ENCODE peak calls at places on chromosome 1, in ten cellular contexts. One of them, this sample, is unnamed.

GRCh38 chr1:222829868-222830267 is 15.0 kb downstream of the DISP1 start:
- DNase-seq in bronchial epithelial cell: no peak
- DNase-seq in WERI-Rb-1: no peak
- DNase-seq in mucosa of descending colon: no peak
- DNase-seq in heart left ventricle: no peak
- DNase-seq in astrocyte of the spinal cord: peak
- DNase-seq in fibroblast of pulmonary artery: peak
- DNase-seq in spleen: no peak
- DNase-seq in GM06990: no peak
- DNase-seq in NB4: no peak
- DNase-seq in this sample: peak

GRCh38 chr1:42752284-42752683 is 12.2 kb upstream of the CLDN19 start:
- DNase-seq in astrocyte of the spinal cord: no peak
- DNase-seq in WERI-Rb-1: no peak
- DNase-seq in NB4: no peak
- DNase-seq in mucosa of descending colon: no peak
- DNase-seq in spleen: no peak
- DNase-seq in fibroblast of pulmonary artery: no peak
- DNase-seq in GM06990: no peak
- DNase-seq in bronchial epithelial cell: no peak
- DNase-seq in heart left ventricle: no peak
- DNase-seq in this sample: no peak

GRCh38 chr1:55827350-55827749 is 612.2 kb upstream of the USP24 start:
- DNase-seq in astrocyte of the spinal cord: peak
- DNase-seq in heart left ventricle: no peak
- DNase-seq in spleen: no peak
- DNase-seq in GM06990: no peak
- DNase-seq in WERI-Rb-1: no peak
- DNase-seq in NB4: no peak
- DNase-seq in mucosa of descending colon: no peak
- DNase-seq in fibroblast of pulmonary artery: peak
- DNase-seq in bronchial epithelial cell: peak
- DNase-seq in this sample: peak

GRCh38 chr1:38991638-38992449 is 768 bp downstream of the AKIRIN1 start:
- DNase-seq in GM06990: peak
- DNase-seq in astrocyte of the spinal cord: no peak
- DNase-seq in spleen: peak
- DNase-seq in WERI-Rb-1: peak
- DNase-seq in fibroblast of pulmonary artery: peak
- DNase-seq in mucosa of descending colon: peak
- DNase-seq in heart left ventricle: peak
- DNase-seq in NB4: peak
- DNase-seq in bronchial epithelial cell: no peak
- DNase-seq in this sample: no peak

GRCh38 chr1:67524143-67525052 is 94.2 kb upstream of the SERBP1 start:
- DNase-seq in astrocyte of the spinal cord: no peak
- DNase-seq in bronchial epithelial cell: peak
- DNase-seq in NB4: no peak
- DNase-seq in mucosa of descending colon: no peak
- DNase-seq in fibroblast of pulmonary artery: no peak
- DNase-seq in GM06990: no peak
- DNase-seq in heart left ventricle: no peak
- DNase-seq in spleen: no peak
- DNase-seq in WERI-Rb-1: no peak
- DNase-seq in this sample: no peak

GRCh38 chr1:119081267-119081666 is 59.2 kb downstream of the WARS2 start:
- DNase-seq in heart left ventricle: no peak
- DNase-seq in spleen: no peak
- DNase-seq in fibroblast of pulmonary artery: peak
- DNase-seq in mucosa of descending colon: no peak
- DNase-seq in WERI-Rb-1: no peak
- DNase-seq in bronchial epithelial cell: no peak
- DNase-seq in astrocyte of the spinal cord: peak
- DNase-seq in NB4: no peak
- DNase-seq in GM06990: no peak
- DNase-seq in this sample: peak

GRCh38 chr1:180123463-180123936 is 31.2 kb upstream of the QSOX1 start:
- DNase-seq in heart left ventricle: no peak
- DNase-seq in astrocyte of the spinal cord: no peak
- DNase-seq in NB4: no peak
- DNase-seq in WERI-Rb-1: no peak
- DNase-seq in mucosa of descending colon: no peak
- DNase-seq in fibroblast of pulmonary artery: peak
- DNase-seq in spleen: no peak
- DNase-seq in bronchial epithelial cell: peak
- DNase-seq in GM06990: no peak
- DNase-seq in this sample: peak

GRCh38 chr1:197675475-197676324 is 99.6 kb downstream of the DENND1B start:
- DNase-seq in mucosa of descending colon: no peak
- DNase-seq in heart left ventricle: peak
- DNase-seq in spleen: no peak
- DNase-seq in bronchial epithelial cell: no peak
- DNase-seq in NB4: peak
- DNase-seq in WERI-Rb-1: peak
- DNase-seq in GM06990: no peak
- DNase-seq in astrocyte of the spinal cord: no peak
- DNase-seq in fibroblast of pulmonary artery: peak
- DNase-seq in this sample: peak

GRCh38 chr1:169305356-169305755 is 62.2 kb downstream of the NME7 start:
- DNase-seq in astrocyte of the spinal cord: no peak
- DNase-seq in GM06990: no peak
- DNase-seq in spleen: no peak
- DNase-seq in fibroblast of pulmonary artery: no peak
- DNase-seq in mucosa of descending colon: no peak
- DNase-seq in heart left ventricle: no peak
- DNase-seq in WERI-Rb-1: no peak
- DNase-seq in bronchial epithelial cell: no peak
- DNase-seq in NB4: no peak
- DNase-seq in this sample: no peak

GRCh38 chr1:27031235-27032118 is 18.8 kb upstream of the TENT5B start:
- DNase-seq in WERI-Rb-1: no peak
- DNase-seq in mucosa of descending colon: peak
- DNase-seq in astrocyte of the spinal cord: peak
- DNase-seq in heart left ventricle: peak
- DNase-seq in GM06990: no peak
- DNase-seq in fibroblast of pulmonary artery: peak
- DNase-seq in NB4: no peak
- DNase-seq in bronchial epithelial cell: peak
- DNase-seq in spleen: peak
- DNase-seq in this sample: peak

GRCh38 chr1:47507921-47508894 is 70.4 kb downstream of the FOXD2 start:
- DNase-seq in spleen: peak
- DNase-seq in heart left ventricle: peak
- DNase-seq in NB4: peak
- DNase-seq in WERI-Rb-1: peak
- DNase-seq in mucosa of descending colon: peak
- DNase-seq in fibroblast of pulmonary artery: no peak
- DNase-seq in bronchial epithelial cell: no peak
- DNase-seq in astrocyte of the spinal cord: no peak
- DNase-seq in GM06990: no peak
- DNase-seq in this sample: no peak

GRCh38 chr1:180213401-180214177 is 16.5 kb upstream of the LHX4 start:
- DNase-seq in NB4: no peak
- DNase-seq in astrocyte of the spinal cord: no peak
- DNase-seq in mucosa of descending colon: no peak
- DNase-seq in fibroblast of pulmonary artery: no peak
- DNase-seq in WERI-Rb-1: peak
- DNase-seq in spleen: peak
- DNase-seq in GM06990: peak
- DNase-seq in bronchial epithelial cell: no peak
- DNase-seq in heart left ventricle: no peak
- DNase-seq in this sample: peak

GRCh38 chr1:110433803-110434202 is 17.1 kb upstream of the PROK1 start:
- DNase-seq in mucosa of descending colon: no peak
- DNase-seq in spleen: no peak
- DNase-seq in heart left ventricle: peak
- DNase-seq in astrocyte of the spinal cord: peak
- DNase-seq in GM06990: no peak
- DNase-seq in WERI-Rb-1: peak
- DNase-seq in NB4: peak
- DNase-seq in bronchial epithelial cell: peak
- DNase-seq in fibroblast of pulmonary artery: peak
- DNase-seq in this sample: peak

GRCh38 chr1:87937774-87938173 is 609.1 kb downstream of the LMO4 start:
- DNase-seq in bronchial epithelial cell: no peak
- DNase-seq in mucosa of descending colon: no peak
- DNase-seq in WERI-Rb-1: no peak
- DNase-seq in astrocyte of the spinal cord: no peak
- DNase-seq in fibroblast of pulmonary artery: no peak
- DNase-seq in spleen: no peak
- DNase-seq in heart left ventricle: no peak
- DNase-seq in GM06990: no peak
- DNase-seq in NB4: no peak
- DNase-seq in this sample: no peak

DNA sequence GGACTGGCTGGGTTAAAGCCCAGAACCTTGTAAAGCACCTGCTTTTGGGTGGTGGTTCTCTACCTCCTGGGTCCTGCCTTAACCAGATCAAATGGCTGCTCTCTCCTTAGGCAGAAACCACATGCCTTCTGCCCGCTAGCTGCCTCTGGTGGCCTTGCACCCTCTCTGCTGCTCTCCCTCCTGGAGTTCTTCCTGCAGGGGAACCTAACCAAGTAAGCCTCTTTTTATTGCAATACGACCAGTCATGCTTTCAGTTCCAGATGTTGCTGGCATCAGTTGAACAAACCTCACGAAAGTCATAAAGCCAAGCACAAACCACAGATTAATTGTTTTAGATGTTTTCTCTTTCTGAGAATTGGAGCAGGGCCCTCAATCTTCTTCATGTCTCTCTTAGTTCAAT is 118.9 kb downstream of the GDAP2 start:
- DNase-seq in WERI-Rb-1: no peak
- DNase-seq in heart left ventricle: no peak
- DNase-seq in GM06990: no peak
- DNase-seq in bronchial epithelial cell: no peak
- DNase-seq in mucosa of descending colon: no peak
- DNase-seq in astrocyte of the spinal cord: no peak
- DNase-seq in NB4: peak
- DNase-seq in spleen: no peak
- DNase-seq in fibroblast of pulmonary artery: no peak
- DNase-seq in this sample: peak
- TF ChIP-seq CTCF in WERI-Rb-1: no peak
- TF ChIP-seq CTCF in heart left ventricle: no peak
- TF ChIP-seq CTCF in GM06990: no peak
- TF ChIP-seq CTCF in bronchial epithelial cell: no peak
- TF ChIP-seq CTCF in mucosa of descending colon: no peak
- TF ChIP-seq CTCF in astrocyte of the spinal cord: no peak
- TF ChIP-seq CTCF in NB4: no peak
- TF ChIP-seq CTCF in spleen: no peak
- TF ChIP-seq CTCF in fibroblast of pulmonary artery: no peak
- TF ChIP-seq CTCF in this sample: peak

DNA sequence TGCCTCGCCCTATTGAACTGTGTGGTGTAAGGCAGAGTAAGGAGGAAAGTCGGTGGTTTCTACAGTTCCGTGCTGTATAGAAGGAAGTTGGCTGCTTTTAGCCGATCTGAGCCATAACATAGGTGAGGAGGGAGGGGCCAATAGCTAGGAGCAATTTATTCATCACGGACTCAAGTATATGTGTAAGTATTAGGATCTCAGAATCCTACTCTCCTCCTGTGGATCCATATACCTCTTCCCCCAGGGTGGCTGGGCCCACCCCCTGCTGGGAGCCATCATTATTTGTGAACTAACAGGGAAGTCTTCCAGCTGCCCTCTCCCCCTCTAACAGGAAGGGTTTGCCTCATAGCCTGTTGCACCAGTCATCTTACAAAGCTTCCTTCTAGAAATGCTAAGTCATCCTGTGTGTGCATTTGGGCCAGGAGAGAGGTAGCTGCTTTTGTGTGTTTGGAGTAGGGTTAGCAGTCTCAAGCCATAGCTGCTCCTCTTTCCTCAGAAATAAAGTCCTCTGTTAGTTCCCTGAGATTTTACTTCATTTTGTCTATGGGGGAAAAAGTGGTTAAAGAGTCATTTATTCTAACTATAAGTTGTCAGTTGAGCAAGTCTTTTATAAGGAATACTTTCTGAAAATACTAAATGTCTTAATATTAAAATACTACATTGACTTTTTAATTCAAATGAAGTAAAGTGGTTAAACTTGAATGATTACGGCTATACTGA is 14.9 kb upstream of the CENPS start:
- DNase-seq in NB4: peak
- DNase-seq in spleen: peak
- DNase-seq in mucosa of descending colon: no peak
- DNase-seq in astrocyte of the spinal cord: peak
- DNase-seq in fibroblast of pulmonary artery: peak
- DNase-seq in WERI-Rb-1: no peak
- DNase-seq in bronchial epithelial cell: peak
- DNase-seq in GM06990: no peak
- DNase-seq in heart left ventricle: peak
- DNase-seq in this sample: peak
- H3K4me3 ChIP-seq in NB4: peak
- H3K4me3 ChIP-seq in spleen: no peak
- H3K4me3 ChIP-seq in mucosa of descending colon: no peak
- H3K4me3 ChIP-seq in astrocyte of the spinal cord: no peak
- H3K4me3 ChIP-seq in fibroblast of pulmonary artery: no peak
- H3K4me3 ChIP-seq in WERI-Rb-1: no peak
- H3K4me3 ChIP-seq in bronchial epithelial cell: no peak
- H3K4me3 ChIP-seq in GM06990: no peak
- H3K4me3 ChIP-seq in heart left ventricle: no peak
- H3K4me3 ChIP-seq in this sample: no peak

DNA sequence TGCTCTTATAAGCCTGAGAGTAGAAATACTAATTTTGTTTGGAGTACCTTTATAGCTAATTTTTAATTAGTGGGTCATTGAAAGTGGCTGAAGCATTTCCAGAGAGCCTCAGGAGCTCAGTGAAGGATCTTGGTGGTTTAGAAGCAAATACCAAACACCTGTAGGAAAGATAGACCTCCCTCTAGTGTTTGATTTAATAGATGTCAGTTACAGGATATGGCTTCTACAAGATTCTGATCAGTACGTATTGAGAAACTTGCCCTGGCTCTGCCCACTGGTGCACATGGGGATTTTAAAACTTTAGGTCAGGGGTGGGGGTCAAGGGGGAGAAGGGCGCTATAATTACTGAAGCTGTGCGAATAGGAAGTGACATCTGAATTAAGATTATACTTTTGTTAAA is 122.2 kb downstream of the POU2F1 start:
- DNase-seq in fibroblast of pulmonary artery: no peak
- DNase-seq in WERI-Rb-1: no peak
- DNase-seq in astrocyte of the spinal cord: no peak
- DNase-seq in bronchial epithelial cell: peak
- DNase-seq in NB4: peak
- DNase-seq in mucosa of descending colon: no peak
- DNase-seq in heart left ventricle: no peak
- DNase-seq in GM06990: no peak
- DNase-seq in spleen: no peak
- DNase-seq in this sample: no peak
- TF ChIP-seq CTCF in fibroblast of pulmonary artery: no peak
- TF ChIP-seq CTCF in WERI-Rb-1: no peak
- TF ChIP-seq CTCF in astrocyte of the spinal cord: no peak
- TF ChIP-seq CTCF in bronchial epithelial cell: peak
- TF ChIP-seq CTCF in NB4: no peak
- TF ChIP-seq CTCF in mucosa of descending colon: no peak
- TF ChIP-seq CTCF in heart left ventricle: no peak
- TF ChIP-seq CTCF in GM06990: peak
- TF ChIP-seq CTCF in spleen: no peak
- TF ChIP-seq CTCF in this sample: no peak

DNA sequence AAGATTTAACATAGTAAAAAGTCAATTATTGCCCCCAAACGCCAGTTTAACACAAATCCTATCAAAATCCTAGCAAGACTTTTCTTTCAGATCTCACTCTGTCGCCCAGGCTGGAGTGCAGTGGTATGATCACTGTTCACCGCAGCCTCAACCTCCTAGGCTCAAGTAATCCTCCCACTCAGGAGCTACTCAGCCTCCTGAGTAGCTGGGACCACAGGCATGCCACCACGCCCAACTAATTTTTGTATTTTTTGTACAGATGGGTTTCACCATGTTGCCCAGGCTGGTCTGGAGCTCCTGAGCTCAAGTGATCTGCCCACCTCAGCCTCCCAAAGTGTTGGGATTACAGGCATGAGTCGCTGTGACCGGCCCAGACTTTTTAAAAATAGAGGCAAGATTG is 4.8 kb downstream of the SNIP1 start:
- DNase-seq in mucosa of descending colon: no peak
- DNase-seq in WERI-Rb-1: no peak
- DNase-seq in fibroblast of pulmonary artery: no peak
- DNase-seq in GM06990: no peak
- DNase-seq in bronchial epithelial cell: peak
- DNase-seq in NB4: no peak
- DNase-seq in heart left ventricle: no peak
- DNase-seq in spleen: no peak
- DNase-seq in astrocyte of the spinal cord: no peak
- DNase-seq in this sample: peak
- H3K4me3 ChIP-seq in mucosa of descending colon: no peak
- H3K4me3 ChIP-seq in WERI-Rb-1: no peak
- H3K4me3 ChIP-seq in fibroblast of pulmonary artery: no peak
- H3K4me3 ChIP-seq in GM06990: no peak
- H3K4me3 ChIP-seq in bronchial epithelial cell: no peak
- H3K4me3 ChIP-seq in NB4: no peak
- H3K4me3 ChIP-seq in heart left ventricle: no peak
- H3K4me3 ChIP-seq in spleen: no peak
- H3K4me3 ChIP-seq in astrocyte of the spinal cord: no peak
- H3K4me3 ChIP-seq in this sample: no peak